ENCODE peak calls at places on chromosomes 3 and 15, in five cellular contexts. K, V, E, Q and I are unnamed samples.

GRCh38 chr3:73680696-73681095 is 56.0 kb upstream of the PDZRN3 start:
- DNase-seq in K (no peak), Q (no peak), V (no peak), E (no peak), I (no peak)

GRCh38 chr3:10622456-10622855 is 117.1 kb upstream of the ATP2B2 start:
- DNase-seq in K (no peak), V (no peak), E (no peak), Q (no peak), I (no peak)

GRCh38 chr3:40615916-40616315 is 91.2 kb downstream of the ZNF621 start:
- DNase-seq in E (no peak), K (no peak), Q (no peak), V (no peak), I (no peak)

GRCh38 chr15:62624541-62625399 is 417.8 kb upstream of the TPM1 start:
- DNase-seq in K (peak), Q (peak), V (no peak), E (no peak), I (no peak)

GRCh38 chr3:160941885-160942494 is 163.2 kb downstream of the B3GALNT1 start:
- DNase-seq in E (peak), K (peak), V (no peak), Q (peak), I (no peak)

GRCh38 chr3:188090626-188091309 is 63.2 kb upstream of the LPP start:
- DNase-seq in Q (no peak), E (no peak), V (no peak), K (no peak), I (no peak)

GRCh38 chr3:186849392-186849975 is 7.0 kb downstream of the ADIPOQ start:
- DNase-seq in E (no peak), V (no peak), Q (no peak), K (peak), I (no peak)

GRCh38 chr3:51815614-51816013 is 36.6 kb upstream of the IQCF6 start:
- DNase-seq in K (no peak), V (no peak), E (no peak), Q (no peak), I (no peak)

GRCh38 chr3:112688819-112689218 is 47.9 kb upstream of the CCDC80 start:
- DNase-seq in Q (no peak), K (no peak), V (no peak), E (no peak), I (no peak)

GRCh38 chr3:159565313-159565712 is 423.3 kb upstream of the IL12A start:
- DNase-seq in E (no peak), V (no peak), K (no peak), Q (no peak), I (no peak)

GRCh38 chr3:52052831-52053306 is 3.5 kb downstream of the DUSP7 start:
- DNase-seq in K (peak), E (no peak), Q (peak), V (peak), I (peak)

GRCh38 chr3:23626442-23626841 is 179.3 kb upstream of the UBE2E1 start:
- DNase-seq in V (no peak), Q (no peak), E (no peak), K (no peak), I (no peak)

GRCh38 chr15:72230197-72231065 is 559 bp downstream of the PKM start:
- DNase-seq in K (peak), V (peak), Q (peak), E (peak), I (peak)

GRCh38 chr15:38895326-38896282 is 331.0 kb upstream of the RASGRP1 start:
- DNase-seq in Q (no peak), K (no peak), V (no peak), E (no peak), I (no peak)

GRCh38 chr15:89496155-89497098 is at the start of gene RHCG:
- DNase-seq in V (no peak), K (peak), Q (no peak), E (peak), I (no peak)

GRCh38 chr3:136512391-136512790 is 239.8 kb downstream of the STAG1 start:
- DNase-seq in E (no peak), V (no peak), Q (no peak), K (no peak), I (no peak)

GRCh38 chr3:16522820-16523219 is 9.3 kb upstream of the RFTN1 start:
- DNase-seq in E (no peak), K (no peak), Q (no peak), V (no peak), I (no peak)

GRCh38 chr3:76683256-76683655 is 356.6 kb upstream of the ROBO2 start:
- DNase-seq in E (no peak), Q (no peak), K (no peak), V (no peak), I (no peak)

GRCh38 chr3:76684946-76685345 is 355.0 kb upstream of the ROBO2 start:
- DNase-seq in K (no peak), E (no peak), V (no peak), Q (no peak), I (no peak)

GRCh38 chr3:76679510-76679909 is 360.4 kb upstream of the ROBO2 start:
- DNase-seq in K (no peak), E (no peak), Q (no peak), V (no peak), I (no peak)
- TF ChIP-seq CTCF in K (no peak), E (peak), Q (no peak), V (no peak), I (no peak)

DNA sequence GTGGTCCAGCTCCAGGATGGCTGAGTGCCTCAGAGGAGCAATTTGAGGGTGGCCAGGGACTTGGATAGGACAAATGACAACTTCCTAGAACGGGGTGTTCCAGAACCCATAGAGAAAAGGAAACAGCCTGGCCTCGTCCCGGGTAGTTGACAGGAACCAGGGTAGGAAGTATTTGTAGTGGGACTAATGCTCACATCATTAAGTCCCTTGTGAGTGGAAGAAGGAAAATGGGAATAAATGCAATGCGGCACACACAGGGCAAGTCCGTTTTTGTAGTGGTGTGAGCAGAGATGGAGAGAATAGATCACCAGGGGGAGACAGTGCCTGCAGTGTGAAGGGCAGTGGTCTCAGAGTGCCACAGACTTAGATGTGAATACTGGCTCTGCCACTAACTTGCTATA is 19.6 kb downstream of the TIMP4 start:
- DNase-seq in Q (peak), V (no peak), K (peak), E (no peak), I (no peak)
- TF ChIP-seq CTCF in Q (peak), V (peak), K (peak), E (peak), I (no peak)

GRCh38 chr15:47374222-47374621 is 343.1 kb upstream of the SEMA6D start:
- DNase-seq in E (no peak), K (no peak), V (no peak), Q (no peak), I (no peak)
- TF ChIP-seq CTCF in E (peak), K (no peak), V (peak), Q (no peak), I (no peak)

GRCh38 chr3:179868715-179869114 is 168.0 kb downstream of the PEX5L start:
- DNase-seq in E (no peak), Q (no peak), V (no peak), K (no peak), I (no peak)

GRCh38 chr3:179867961-179868360 is 168.8 kb downstream of the PEX5L start:
- DNase-seq in K (no peak), Q (no peak), E (no peak), V (no peak), I (no peak)

GRCh38 chr3:179876440-179876839 is 160.3 kb downstream of the PEX5L start:
- DNase-seq in K (no peak), V (no peak), Q (no peak), E (no peak), I (no peak)

GRCh38 chr3:179871782-179872181 is 165.0 kb downstream of the PEX5L start:
- DNase-seq in Q (no peak), E (no peak), K (no peak), V (no peak), I (no peak)

GRCh38 chr3:179872842-179873241 is 163.9 kb downstream of the PEX5L start:
- DNase-seq in K (no peak), E (no peak), Q (no peak), V (no peak), I (no peak)
- TF ChIP-seq CTCF in K (no peak), E (peak), Q (no peak), V (no peak), I (no peak)

DNA sequence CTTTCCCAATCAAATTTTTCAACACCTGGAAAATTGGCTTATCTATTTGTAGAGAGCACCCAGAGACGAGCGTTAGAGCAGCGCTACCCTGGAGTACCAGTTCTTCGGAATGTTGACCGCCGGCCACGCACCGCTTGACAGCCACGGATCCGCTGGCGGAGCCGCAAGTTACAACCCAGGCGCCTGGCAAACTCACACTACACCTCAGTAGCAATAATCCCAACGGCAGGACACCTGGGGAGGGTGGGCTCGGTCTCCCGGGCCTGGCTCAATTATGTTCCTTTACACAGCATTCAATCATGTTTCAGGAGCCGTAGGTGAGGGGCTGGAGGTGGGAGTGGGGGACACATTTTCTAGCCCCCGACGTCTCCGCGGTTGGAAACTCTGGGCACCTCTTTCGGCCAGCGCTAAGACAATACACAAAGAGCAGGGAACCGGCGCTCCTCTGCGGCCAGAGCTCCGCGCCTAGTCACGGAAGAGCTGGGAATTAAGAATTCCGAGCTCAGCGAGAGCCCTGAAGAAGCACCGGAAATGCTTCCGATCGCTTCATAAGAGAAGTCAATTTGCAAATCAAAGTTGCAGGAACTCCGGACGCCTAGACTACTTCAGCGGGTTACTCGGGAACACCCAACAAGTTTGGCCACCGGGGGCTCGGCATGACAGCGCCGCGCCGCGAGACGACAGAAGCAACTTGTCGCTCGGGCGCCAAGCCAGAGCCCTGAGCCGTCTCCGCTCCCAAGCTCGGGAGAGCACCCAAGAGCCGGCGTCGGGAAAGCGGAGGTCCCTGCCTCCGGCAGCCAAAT is 1.0 kb downstream of the MB21D2 start:
- DNase-seq in V (peak), Q (peak), E (peak), K (peak), I (no peak)
- TF ChIP-seq CTCF in V (peak), Q (no peak), E (peak), K (peak), I (no peak)

GRCh38 chr3:123361019-123361418 is 87.9 kb downstream of the ADCY5 start:
- DNase-seq in Q (no peak), E (no peak), K (no peak), V (no peak), I (no peak)
- TF ChIP-seq CTCF in Q (no peak), E (peak), K (no peak), V (no peak), I (no peak)